ENCODE peak calls at places on chromosome 21, in five cellular contexts. E, N, F, X and W are unnamed samples.

GRCh38 chr21:36141513-36141925 is 6.6 kb downstream of the CBR3 start:
- DNase-seq in F (peak), X (peak), N (peak), E (peak), W (peak)

GRCh38 chr21:21051109-21052055 is 53.2 kb downstream of the NCAM2 start:
- DNase-seq in N (no peak), E (no peak), F (no peak), X (no peak), W (no peak)

GRCh38 chr21:34796518-34797201 is 127.9 kb downstream of the CLIC6 start:
- DNase-seq in E (peak), F (no peak), X (no peak), N (no peak), W (no peak)

GRCh38 chr21:37437376-37438080 is 71.0 kb downstream of the DYRK1A start:
- DNase-seq in E (no peak), N (no peak), X (no peak), F (no peak), W (no peak)

GRCh38 chr21:39336457-39337008 is 12.4 kb downstream of the HMGN1 start:
- DNase-seq in E (peak), X (no peak), N (no peak), F (no peak), W (no peak)

GRCh38 chr21:14737922-14738321 is 191.8 kb upstream of the SAMSN1 start:
- DNase-seq in E (peak), X (peak), N (no peak), F (peak), W (peak)

GRCh38 chr21:20739421-20739820 is 258.8 kb upstream of the NCAM2 start:
- DNase-seq in E (no peak), N (no peak), F (no peak), X (no peak), W (peak)

GRCh38 chr21:36321325-36322082 is 1.5 kb downstream of the MORC3 start:
- DNase-seq in X (peak), F (no peak), E (no peak), N (no peak), W (peak)

GRCh38 chr21:21996891-21997290 is 998.7 kb downstream of the NCAM2 start:
- DNase-seq in E (no peak), X (no peak), F (no peak), N (no peak), W (no peak)

GRCh38 chr21:45410151-45410864 is 5.3 kb downstream of the COL18A1 start:
- DNase-seq in N (no peak), E (peak), X (no peak), F (no peak), W (no peak)

GRCh38 chr21:45408811-45409261 is 3.9 kb downstream of the COL18A1 start:
- DNase-seq in F (no peak), N (no peak), X (no peak), E (no peak), W (peak)

GRCh38 chr21:45410865-45411809 is 6.2 kb downstream of the COL18A1 start:
- DNase-seq in F (no peak), E (no peak), X (no peak), N (no peak), W (no peak)

GRCh38 chr21:45408271-45408791 is 3.4 kb downstream of the COL18A1 start:
- DNase-seq in F (no peak), N (no peak), X (no peak), E (no peak), W (no peak)

GRCh38 chr21:45409466-45410150 is 4.6 kb downstream of the COL18A1 start:
- DNase-seq in F (no peak), N (no peak), X (no peak), E (peak), W (peak)
- H3K27ac ChIP-seq in F (peak), N (no peak), X (no peak), E (peak), W (no peak)

GRCh38 chr21:45105906-45106485 is 31.6 kb downstream of the ADARB1 start:
- DNase-seq in X (no peak), F (no peak), N (no peak), E (no peak), W (no peak)

GRCh38 chr21:45104560-45104959 is 30.2 kb downstream of the ADARB1 start:
- DNase-seq in E (no peak), X (no peak), N (no peak), F (no peak), W (peak)

GRCh38 chr21:45102391-45102932 is 28.1 kb downstream of the ADARB1 start:
- DNase-seq in N (no peak), F (peak), E (no peak), X (no peak), W (no peak)

GRCh38 chr21:45100866-45101265 is 26.5 kb downstream of the ADARB1 start:
- DNase-seq in E (no peak), X (no peak), F (no peak), N (no peak), W (no peak)

DNA sequence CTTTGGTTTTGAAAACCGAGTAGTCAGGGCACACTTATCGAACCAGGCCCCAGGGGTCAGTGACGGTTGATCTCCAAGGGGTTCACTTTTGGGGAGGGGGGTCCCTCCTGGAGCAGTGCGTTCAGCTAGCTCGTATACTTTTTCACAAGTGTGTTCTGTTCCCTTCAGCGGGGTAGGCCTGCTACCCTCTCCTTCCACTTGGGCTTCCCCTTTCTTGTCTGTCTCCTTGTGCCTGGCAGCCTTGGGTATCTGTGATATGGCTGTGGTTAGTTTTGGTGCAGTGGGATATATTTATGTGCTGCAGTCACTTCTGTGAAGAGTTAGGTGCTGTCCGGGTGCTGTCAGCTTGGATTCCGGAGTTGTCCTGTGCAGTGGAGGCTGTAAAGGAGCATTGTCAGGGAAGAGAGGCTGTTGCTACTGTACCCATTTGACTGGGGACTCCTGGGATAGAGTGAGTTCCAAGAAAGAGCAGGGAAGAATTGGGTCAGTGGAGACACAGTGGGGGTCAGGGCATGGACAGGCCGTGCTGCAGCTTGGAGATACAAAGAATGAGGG is 29.7 kb downstream of the ADARB1 start:
- DNase-seq in N (no peak), X (no peak), F (no peak), E (no peak), W (no peak)
- H3K4me2 ChIP-seq in N (no peak), X (no peak), F (peak), E (no peak), W (no peak)

DNA sequence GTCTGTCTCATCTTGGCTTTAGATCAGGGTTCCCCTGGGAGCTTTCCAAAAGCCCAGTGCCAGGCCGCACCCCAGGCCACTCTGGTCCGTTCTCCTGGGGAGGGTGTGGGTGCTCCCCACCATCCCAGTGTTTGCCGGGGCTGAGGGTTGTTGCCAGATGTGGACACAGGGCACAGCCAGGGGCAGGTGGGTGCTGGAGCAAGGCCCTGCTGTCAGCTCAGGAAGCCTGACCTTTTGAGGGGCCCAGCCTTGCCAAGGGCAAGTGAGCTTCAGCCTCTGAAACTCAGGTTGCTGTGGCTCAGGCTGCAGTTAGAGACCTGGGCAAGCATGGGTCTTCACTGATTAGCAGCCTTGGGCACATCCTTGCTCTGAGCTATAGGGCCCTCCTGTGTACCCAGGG is 22.8 kb upstream of the ZBTB21 start:
- DNase-seq in X (no peak), F (no peak), E (no peak), N (no peak), W (no peak)
- TF ChIP-seq RFX5 in X (no peak), F (no peak), E (no peak), N (no peak), W (no peak)

GRCh38 chr21:32328595-32328994 is 29.9 kb downstream of the MRAP start:
- DNase-seq in E (no peak), X (peak), F (no peak), N (no peak), W (no peak)
- H3K27ac ChIP-seq in E (no peak), X (peak), F (no peak), N (no peak), W (peak)

GRCh38 chr21:27739187-27739586 is 772.3 kb upstream of the ADAMTS5 start:
- DNase-seq in F (no peak), X (no peak), E (no peak), N (no peak), W (no peak)
- H3K4me2 ChIP-seq in F (no peak), X (no peak), E (no peak), N (no peak), W (no peak)

DNA sequence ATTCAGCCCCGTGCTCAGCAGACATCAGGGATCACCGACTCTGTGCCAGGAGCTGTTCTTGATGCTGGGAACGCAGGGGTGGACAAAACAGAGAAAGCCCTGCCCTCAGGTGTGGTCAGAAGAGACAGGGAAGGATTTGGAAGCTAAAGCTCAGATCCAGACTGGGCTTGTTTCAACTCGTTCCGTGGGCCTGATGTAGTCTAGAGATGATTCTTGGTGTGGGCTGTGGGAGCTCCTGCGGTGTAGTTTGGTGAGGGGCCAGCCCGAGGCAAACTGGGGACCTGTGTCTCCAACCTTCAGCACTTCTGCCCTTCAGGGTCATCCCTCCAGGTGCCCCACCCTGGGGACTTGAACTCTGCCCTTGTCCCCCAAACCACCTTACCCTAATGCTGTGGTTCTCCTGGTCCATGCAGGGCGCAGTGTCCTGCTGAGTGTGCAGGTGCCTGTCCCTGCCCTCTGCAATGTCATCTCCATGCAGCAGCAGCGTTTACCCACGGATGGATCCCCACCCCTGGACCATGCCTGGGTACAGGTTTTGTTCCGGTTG is 17.3 kb upstream of the ABCG1 start:
- DNase-seq in X (no peak), E (no peak), F (no peak), N (no peak), W (no peak)
- TF ChIP-seq RFX5 in X (no peak), E (no peak), F (no peak), N (no peak), W (no peak)

DNA sequence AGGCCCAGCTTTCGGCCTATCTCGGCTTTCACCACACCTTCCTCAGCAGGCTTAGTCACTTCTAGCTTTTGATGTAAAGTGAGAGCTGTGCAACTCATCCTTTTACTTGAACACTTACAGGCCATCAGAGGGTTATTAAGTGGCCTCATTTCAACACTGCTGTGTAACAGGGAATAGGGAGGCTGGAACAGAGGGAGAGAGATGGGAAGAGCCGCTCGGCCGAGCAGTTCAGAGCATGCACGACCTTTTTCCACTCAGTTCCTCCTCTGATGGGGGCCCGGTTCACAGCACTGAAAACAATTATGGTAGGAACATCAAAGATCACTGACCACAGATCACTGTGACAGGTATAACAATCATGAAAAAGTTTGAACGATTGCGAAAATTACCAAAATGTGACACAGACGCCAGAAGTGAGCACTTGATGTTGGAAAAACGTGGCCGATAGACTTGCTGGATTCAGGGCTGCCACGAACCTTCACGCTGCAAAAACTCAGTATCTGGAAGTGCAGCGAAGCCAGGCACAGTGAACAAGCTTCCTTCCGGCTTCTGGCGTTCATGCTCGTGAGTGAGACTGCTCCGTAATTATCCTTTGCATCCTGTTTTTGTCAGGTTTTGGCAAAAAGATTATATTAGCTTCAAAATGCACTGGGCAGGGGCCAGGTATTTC is 28.6 kb downstream of the AGPAT3 start:
- DNase-seq in E (no peak), N (no peak), F (no peak), X (no peak), W (no peak)
- H3K27ac ChIP-seq in E (no peak), N (no peak), F (no peak), X (no peak), W (no peak)